ENCODE peak calls at places on chromosomes 11 and 22, in nine cellular contexts. R, J, Z, C, I, A, F, D and L are unnamed samples.

GRCh38 chr22:49699476-49699875 is 128.2 kb downstream of the BRD1 start:
- DNase-seq in C (no peak), F (no peak), A (no peak), J (no peak), D (no peak), Z (no peak), R (peak), I (no peak), L (no peak)

GRCh38 chr22:19674129-19674928 is 40.0 kb upstream of the SEPTIN5 start:
- DNase-seq in D (no peak), A (no peak), Z (no peak), F (no peak), J (no peak), R (peak), I (no peak), C (no peak), L (no peak)

GRCh38 chr11:67273260-67273990 is 7.2 kb downstream of the GRK2 start:
- DNase-seq in A (no peak), J (peak), C (no peak), Z (no peak), I (peak), D (peak), R (no peak), F (no peak), L (no peak)

GRCh38 chr11:104531075-104531474 is 367.1 kb upstream of the PDGFD start:
- DNase-seq in J (no peak), A (no peak), Z (no peak), I (peak), C (no peak), R (no peak), D (no peak), F (no peak), L (no peak)

GRCh38 chr11:66850588-66851250 is 6.1 kb upstream of the LRFN4 start:
- DNase-seq in Z (no peak), C (no peak), F (no peak), R (peak), J (peak), D (no peak), I (no peak), A (no peak), L (no peak)

GRCh38 chr11:34840736-34841386 is 75.3 kb downstream of the APIP start:
- DNase-seq in A (no peak), Z (peak), J (no peak), F (peak), R (no peak), C (no peak), I (peak), D (peak), L (no peak)

GRCh38 chr11:105862736-105863367 is 159.2 kb downstream of the MSANTD4 start:
- DNase-seq in R (no peak), I (peak), A (no peak), D (peak), F (peak), Z (peak), J (no peak), C (no peak), L (no peak)

GRCh38 chr11:112963368-112963955 is 2.2 kb downstream of the NCAM1 start:
- DNase-seq in F (no peak), R (no peak), Z (no peak), C (no peak), I (peak), A (no peak), D (no peak), J (no peak), L (no peak)

GRCh38 chr11:59818572-59818971 is 8.0 kb upstream of the MRPL16 start:
- DNase-seq in F (peak), J (no peak), Z (no peak), R (no peak), D (peak), A (no peak), I (no peak), C (no peak), L (no peak)

GRCh38 chr22:41831383-41831782 is 1.5 kb upstream of the SREBF2 start:
- DNase-seq in I (no peak), J (no peak), D (peak), C (no peak), R (no peak), F (peak), Z (no peak), A (no peak), L (no peak)

GRCh38 chr22:41832553-41833368 is at the start of gene SREBF2:
- DNase-seq in Z (peak), J (peak), R (peak), C (peak), A (peak), F (peak), D (peak), I (peak), L (peak)

GRCh38 chr22:41831828-41832552 is 915 bp upstream of the SREBF2 start:
- DNase-seq in F (peak), A (no peak), J (no peak), D (no peak), C (no peak), Z (peak), R (no peak), I (peak), L (no peak)

GRCh38 chr22:41834005-41834975 is 1.4 kb downstream of the SREBF2 start:
- DNase-seq in A (no peak), R (no peak), J (no peak), Z (no peak), I (no peak), F (peak), D (peak), C (no peak), L (no peak)

DNA sequence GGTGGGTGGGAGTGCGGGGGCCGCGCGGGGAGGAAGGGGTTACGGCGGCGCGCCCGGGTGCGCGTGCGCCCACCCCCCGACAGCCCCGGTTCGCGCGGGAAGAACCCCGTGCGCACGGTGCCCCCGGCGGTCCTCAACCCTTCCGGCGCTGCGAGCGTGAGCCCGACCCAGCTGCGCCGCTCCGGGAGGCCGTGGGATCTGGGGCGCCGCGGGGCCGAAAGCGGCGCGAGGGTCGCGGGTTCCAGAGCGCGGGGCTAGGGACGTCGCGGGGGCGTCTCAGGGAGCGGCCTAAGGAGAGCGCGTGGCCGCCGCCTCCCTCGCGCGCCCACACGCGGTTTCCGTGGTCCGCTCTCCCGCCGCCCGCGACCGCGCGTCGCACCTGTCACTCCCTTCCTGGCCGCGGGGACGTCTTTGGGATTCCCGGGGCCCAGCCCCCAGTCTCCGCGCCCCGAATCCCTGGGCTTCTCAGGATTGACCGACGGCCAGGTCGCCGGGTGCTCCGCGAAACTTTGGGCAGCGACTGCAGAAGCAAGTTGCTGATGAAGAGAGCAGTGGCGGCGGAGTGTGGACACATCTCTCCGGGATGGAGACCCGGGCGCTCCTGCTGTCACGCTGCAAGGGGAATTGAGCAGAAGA is 582 bp downstream of the SREBF2 start:
- DNase-seq in C (peak), J (peak), I (peak), D (peak), R (peak), F (peak), A (peak), Z (no peak), L (peak)
- H3K27ac ChIP-seq in C (peak), J (peak), I (peak), D (peak), R (peak), F (peak), A (peak), Z (peak), L (peak)

DNA sequence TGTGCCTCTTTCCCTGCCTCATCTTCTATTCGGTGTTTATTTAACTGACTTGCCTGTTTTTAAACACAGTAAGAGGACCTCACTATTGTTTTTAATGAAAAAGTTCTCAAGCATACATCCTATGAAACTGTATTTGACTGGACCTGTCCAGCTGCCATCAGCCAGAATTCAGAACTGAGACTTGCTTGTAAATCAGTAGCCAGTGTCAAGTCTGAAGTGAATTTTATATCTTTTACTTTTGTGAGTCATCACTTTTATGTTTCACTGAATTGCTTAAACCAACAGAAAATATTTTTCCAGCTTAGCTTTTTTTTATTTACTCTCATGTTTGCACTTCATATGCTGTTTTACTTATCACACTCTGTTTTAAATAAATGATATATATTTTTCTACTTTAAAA is 88.3 kb downstream of the LUZP2 start:
- DNase-seq in D (no peak), I (no peak), F (no peak), Z (peak), A (no peak), C (no peak), J (no peak), R (no peak), L (no peak)
- H3K27ac ChIP-seq in D (no peak), I (no peak), F (no peak), Z (no peak), A (no peak), C (no peak), J (no peak), R (no peak), L (no peak)

GRCh38 chr22:30290679-30291333 is 1.5 kb upstream of the CASTOR1 start:
- DNase-seq in D (peak), C (peak), J (peak), A (no peak), R (peak), F (no peak), Z (peak), I (peak), L (peak)
- H3K27ac ChIP-seq in D (peak), C (peak), J (peak), A (peak), R (peak), F (peak), Z (no peak), I (peak), L (peak)

GRCh38 chr11:120281161-120281795 is 41.3 kb downstream of the POU2F3 start:
- DNase-seq in F (no peak), A (no peak), J (no peak), C (no peak), R (no peak), D (no peak), Z (no peak), I (peak), L (no peak)
- H3K27ac ChIP-seq in F (no peak), A (no peak), J (no peak), C (no peak), R (peak), D (no peak), Z (no peak), I (no peak), L (no peak)

GRCh38 chr11:61447601-61448551 is 18.0 kb downstream of the SDHAF2 start:
- DNase-seq in A (no peak), J (no peak), I (no peak), F (no peak), C (no peak), D (no peak), Z (peak), R (no peak), L (no peak)
- H3K27ac ChIP-seq in A (no peak), J (peak), I (no peak), F (no peak), C (no peak), D (no peak), Z (no peak), R (no peak), L (no peak)

GRCh38 chr22:39238966-39239510 is 5.7 kb downstream of the PDGFB start:
- DNase-seq in J (no peak), R (no peak), A (no peak), F (no peak), C (no peak), Z (no peak), I (peak), D (no peak), L (no peak)
- H3K27ac ChIP-seq in J (no peak), R (peak), A (peak), F (no peak), C (peak), Z (no peak), I (no peak), D (no peak), L (no peak)

DNA sequence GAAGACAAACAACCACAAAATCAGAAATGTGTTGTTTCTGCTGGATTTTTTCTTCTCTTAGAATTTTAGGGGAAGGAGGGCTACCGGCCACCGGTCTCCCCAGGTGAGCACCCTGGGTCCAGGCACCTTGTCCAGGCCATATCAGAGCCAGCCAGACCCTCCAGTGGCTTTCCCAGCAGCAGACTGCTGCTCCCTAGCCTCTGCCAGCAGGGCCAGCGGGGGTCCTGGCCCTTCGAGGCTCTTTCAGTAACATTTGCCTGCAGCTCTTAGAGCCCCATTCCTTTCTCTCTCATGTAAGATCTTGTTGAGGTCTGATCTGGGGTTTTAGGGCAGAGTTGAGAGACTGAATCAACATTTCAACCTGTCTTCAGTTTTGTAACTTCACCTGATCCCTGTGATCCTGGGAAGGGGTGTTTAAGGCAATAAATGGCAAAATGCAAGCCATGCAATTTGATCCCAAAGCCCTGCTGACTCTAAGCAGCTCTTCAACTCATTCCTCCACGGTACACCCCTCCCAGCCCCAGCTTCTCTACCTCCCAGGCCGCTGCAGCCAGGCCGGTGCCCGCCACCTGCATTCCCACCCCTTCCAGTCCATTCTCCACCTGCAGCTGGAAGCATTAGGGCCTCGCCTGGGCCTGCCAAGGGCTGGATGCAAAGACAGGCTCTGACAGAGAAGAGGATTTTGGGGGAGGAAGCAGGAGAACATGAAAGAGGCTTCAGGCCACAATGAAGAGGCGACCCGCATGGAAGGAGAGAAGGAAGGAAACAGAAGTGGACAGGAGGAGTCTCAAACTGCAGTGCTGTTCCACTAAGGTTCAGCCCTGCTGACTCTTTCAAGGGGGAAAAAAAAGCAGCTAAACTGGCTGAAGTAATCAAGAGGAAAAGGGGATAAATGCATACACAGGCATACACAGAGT is 113.0 kb upstream of the FGF3 start:
- DNase-seq in C (no peak), A (no peak), R (no peak), J (peak), D (no peak), I (no peak), Z (no peak), F (no peak), L (no peak)
- H3K27ac ChIP-seq in C (no peak), A (no peak), R (no peak), J (no peak), D (no peak), I (no peak), Z (no peak), F (no peak), L (no peak)

DNA sequence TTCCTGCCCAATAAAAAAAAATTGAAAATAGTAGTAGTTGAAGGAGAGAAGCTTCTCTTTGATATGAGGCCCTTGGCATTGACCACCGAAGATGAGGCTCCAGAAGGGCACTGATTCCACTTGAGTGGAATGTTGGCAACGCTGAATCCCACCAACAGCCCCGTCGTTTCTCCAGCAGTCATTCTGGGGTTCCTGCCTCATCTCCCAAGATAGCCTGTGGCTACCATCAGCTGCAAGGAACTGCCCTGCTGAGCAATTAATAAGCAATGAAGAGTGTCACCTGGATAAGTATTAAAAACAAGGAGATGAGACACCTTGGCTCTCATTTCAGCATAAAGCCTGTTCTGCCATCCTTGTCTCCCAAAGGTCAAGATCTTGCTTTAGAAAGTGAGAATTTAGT is 144.1 kb downstream of the CSNK2A3 start:
- DNase-seq in A (no peak), C (no peak), I (no peak), D (no peak), J (no peak), R (no peak), F (no peak), Z (no peak), L (no peak)
- H3K27ac ChIP-seq in A (no peak), C (no peak), I (no peak), D (no peak), J (no peak), R (no peak), F (no peak), Z (no peak), L (no peak)